ENCODE peak calls at places on chromosome X, in four cellular contexts. G is H9, D is mesendoderm, Q is H1. T is an unnamed sample.

GRCh38 chrX:65688403-65688881 is 21.0 kb downstream of the MSN start:
- DNase-seq in G (no peak), D (no peak), Q (no peak), T (peak; percentile 73)

GRCh38 chrX:124690495-124690894 is 344.1 kb downstream of the SH2D1A start:
- DNase-seq in G (no peak), D (no peak), Q (no peak), T (no peak)

GRCh38 chrX:1395646-1396216 is 3.8 kb upstream of the SLC25A6 start:
- DNase-seq in G (no peak), D (no peak), Q (no peak), T (no peak)

GRCh38 chrX:16212024-16212423 is 44.7 kb downstream of the MAGEB17 start:
- DNase-seq in G (no peak), D (no peak), Q (no peak), T (peak; percentile 33)

GRCh38 chrX:15143050-15143824 is 126.6 kb downstream of the ASB9 start:
- DNase-seq in G (peak; percentile 37), D (peak; percentile 57), Q (no peak), T (peak; percentile 45)

GRCh38 chrX:16733013-16733412 is 13.6 kb downstream of the SYAP1 start:
- DNase-seq in G (no peak), D (peak; percentile 31), Q (no peak), T (no peak)

GRCh38 chrX:21741869-21742701 is 15.8 kb downstream of the SMPX start:
- DNase-seq in G (no peak), D (no peak), Q (no peak), T (no peak)

GRCh38 chrX:100658936-100659335 is 14.9 kb downstream of the SRPX2 start:
- DNase-seq in G (no peak), D (no peak), Q (no peak), T (no peak)

GRCh38 chrX:352181-352580 is 33.6 kb upstream of the GTPBP6 start:
- DNase-seq in G (no peak), D (no peak), Q (no peak), T (no peak)

GRCh38 chrX:135009057-135009605 is 13.2 kb downstream of the RTL8B start:
- DNase-seq in G (no peak), D (no peak), Q (no peak), T (no peak)

GRCh38 chrX:85017721-85018120 is 14.0 kb downstream of the APOOL start:
- DNase-seq in G (no peak), D (no peak), Q (no peak), T (no peak)

GRCh38 chrX:46559062-46559461 is 13.8 kb upstream of the ZNF674 start:
- DNase-seq in G (no peak), D (no peak), Q (no peak), T (no peak)

GRCh38 chrX:39367429-39367828 is 566.2 kb downstream of the MID1IP1 start:
- DNase-seq in G (no peak), D (no peak), Q (no peak), T (no peak)

GRCh38 chrX:153929576-153929975 is 3.5 kb upstream of the ARHGAP4 start:
- DNase-seq in G (no peak), D (no peak), Q (no peak), T (no peak)

GRCh38 chrX:37609727-37610126 is 38.3 kb downstream of the LANCL3 start:
- DNase-seq in G (no peak), D (no peak), Q (no peak), T (no peak)

GRCh38 chrX:850471-850916 is 219.9 kb downstream of the SHOX start:
- DNase-seq in G (no peak), D (no peak), Q (no peak), T (no peak)

GRCh38 chrX:30793075-30793766 is 95.8 kb downstream of the TAB3 start:
- DNase-seq in G (no peak), D (no peak), Q (no peak), T (no peak)

GRCh38 chrX:153728095-153728494 is 3.4 kb downstream of the ABCD1 start:
- DNase-seq in G (no peak), D (no peak), Q (no peak), T (no peak)

GRCh38 chrX:24479924-24480722 is 15.0 kb downstream of the PDK3 start:
- DNase-seq in G (no peak), D (no peak), Q (no peak), T (peak; percentile 3)

GRCh38 chrX:70129811-70130210 is 3.4 kb upstream of the IGBP1 start:
- DNase-seq in G (no peak), D (no peak), Q (no peak), T (peak; percentile 31)

GRCh38 chrX:114675365-114675764 is 91.5 kb downstream of the HTR2C start:
- DNase-seq in G (no peak), D (peak; percentile 1), Q (no peak), T (no peak)

GRCh38 chrX:150546711-150547153 is 21.7 kb upstream of the MTM1 start:
- DNase-seq in G (no peak), D (no peak), Q (no peak), T (no peak)

GRCh38 chrX:130212371-130212770 is 40.6 kb downstream of the RAB33A start:
- DNase-seq in G (no peak), D (no peak), Q (no peak), T (no peak)

GRCh38 chrX:130211415-130212186 is 39.8 kb downstream of the RAB33A start:
- DNase-seq in G (no peak), D (no peak), Q (no peak), T (no peak)

GRCh38 chrX:130213376-130213775 is 41.6 kb downstream of the RAB33A start:
- DNase-seq in G (no peak), D (no peak), Q (no peak), T (no peak)

GRCh38 chrX:130216312-130216711 is 44.5 kb downstream of the RAB33A start:
- DNase-seq in G (no peak), D (no peak), Q (no peak), T (peak; percentile 8)
- H3K56ac ChIP-seq in G (no peak overlapping the region), D (no peak overlapping the region), Q (no peak overlapping the region), T (no peak overlapping the region)

GRCh38 chrX:111829345-111829744 is 46.6 kb upstream of the TRPC5OS start:
- DNase-seq in G (no peak), D (no peak), Q (no peak), T (no peak)

GRCh38 chrX:111823068-111823467 is 52.9 kb upstream of the TRPC5OS start:
- DNase-seq in G (peak; percentile 81), D (peak; percentile 70), Q (peak; percentile 3), T (peak; percentile 25)

GRCh38 chrX:111822191-111822590 is 53.8 kb upstream of the TRPC5OS start:
- DNase-seq in G (no peak), D (no peak), Q (no peak), T (no peak)

GRCh38 chrX:111823703-111824102 is 52.3 kb upstream of the TRPC5OS start:
- DNase-seq in G (no peak), D (no peak), Q (no peak), T (no peak)
- H3K56ac ChIP-seq in G (no peak overlapping the region), D (no peak overlapping the region), Q (no peak overlapping the region), T (no peak overlapping the region)

GRCh38 chrX:68698955-68699354 is 51.5 kb downstream of the STARD8 start:
- DNase-seq in G (no peak), D (peak; percentile 60), Q (no peak), T (no peak)
- H3K56ac ChIP-seq in G (no peak overlapping the region), D (no peak overlapping the region), Q (no peak overlapping the region), T (no peak overlapping the region)

DNA sequence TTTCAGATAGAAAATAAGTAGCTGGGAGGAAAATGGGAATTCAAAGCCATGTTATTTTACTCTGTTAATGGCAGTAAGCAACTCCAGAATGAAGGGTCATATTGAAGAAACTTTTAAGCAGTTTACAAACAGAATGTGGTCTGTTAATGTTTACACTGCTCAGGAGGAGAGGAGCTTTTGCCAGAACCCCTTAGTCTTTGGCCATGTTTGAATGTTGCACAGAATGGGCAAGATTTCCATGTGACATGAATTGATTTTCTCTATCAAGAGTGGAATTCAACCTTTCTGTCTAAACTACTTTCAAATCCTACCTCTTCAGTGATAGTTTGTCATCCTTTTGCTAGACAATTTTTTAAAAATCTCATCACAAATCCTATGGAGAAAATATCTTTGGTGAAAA is 115.8 kb upstream of the DGKK start:
- DNase-seq in G (no peak), D (no peak), Q (no peak), T (no peak)
- H3K56ac ChIP-seq in G (no peak overlapping the region), D (no peak overlapping the region), Q (no peak overlapping the region), T (no peak overlapping the region)

DNA sequence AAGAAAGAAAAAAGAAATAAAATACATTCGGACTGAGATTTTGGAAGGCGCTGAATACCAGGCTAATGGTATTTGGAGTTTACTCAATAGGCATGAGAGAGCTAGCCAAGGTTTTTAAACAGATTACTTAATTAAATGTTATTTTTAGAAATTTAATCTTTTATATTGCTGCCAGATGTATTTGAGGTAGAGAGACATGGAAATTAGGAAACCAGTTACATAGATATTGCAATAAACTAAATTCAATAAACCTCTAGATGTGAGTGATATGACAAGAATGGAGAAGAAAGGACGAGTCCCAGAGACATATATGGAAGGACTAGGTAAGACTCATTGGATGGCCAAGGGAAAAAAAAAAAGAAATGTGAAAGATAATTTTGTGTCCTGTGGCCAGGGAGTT is 38.5 kb upstream of the IL13RA1 start:
- DNase-seq in G (no peak), D (no peak), Q (no peak), T (no peak)
- H3K56ac ChIP-seq in G (no peak overlapping the region), D (no peak overlapping the region), Q (no peak overlapping the region), T (no peak overlapping the region)

GRCh38 chrX:139120760-139121159 is 409.2 kb upstream of the FGF13 start:
- DNase-seq in G (no peak), D (no peak), Q (no peak), T (no peak)
- H3K56ac ChIP-seq in G (no peak overlapping the region), D (no peak overlapping the region), Q (no peak overlapping the region), T (no peak overlapping the region)

T was measured in IMR-90.